ENCODE peak calls at places on chromosomes 1 and 21, in six cellular contexts. S, H, A, J, Y and I are unnamed samples. For H3K4me1, the result is how much of the 10 kb centered on the place peaks cover.

GRCh38 chr1:193408782-193409293 is 222.4 kb upstream of the B3GALT2 start:
- DNase-seq in Y (no peak), S (peak), J (no peak), H (no peak), A (peak), I (peak)

GRCh38 chr1:103087261-103087660 is 21.1 kb downstream of the COL11A1 start:
- DNase-seq in H (no peak), S (no peak), Y (no peak), A (no peak), J (no peak), I (no peak)

GRCh38 chr1:31570228-31570627 is 6.1 kb upstream of the TINAGL1 start:
- DNase-seq in A (no peak), Y (no peak), H (no peak), S (no peak), J (no peak), I (no peak)

GRCh38 chr1:195981448-195982139 is 626.6 kb downstream of the KCNT2 start:
- DNase-seq in S (no peak), H (no peak), A (no peak), Y (no peak), J (no peak), I (no peak)

GRCh38 chr1:52907068-52907811 is 14.3 kb downstream of the ECHDC2 start:
- DNase-seq in H (peak), A (no peak), Y (no peak), J (no peak), S (no peak), I (no peak)

GRCh38 chr1:227077783-227078182 is 137.7 kb downstream of the COQ8A start:
- DNase-seq in Y (no peak), H (no peak), A (no peak), J (no peak), S (no peak), I (no peak)

GRCh38 chr1:199403421-199404116 is 623.9 kb upstream of the NR5A2 start:
- DNase-seq in A (no peak), J (no peak), Y (no peak), H (no peak), S (no peak), I (no peak)

GRCh38 chr21:36456714-36457399 is 23.1 kb downstream of the CLDN14 start:
- DNase-seq in Y (no peak), J (no peak), H (no peak), S (no peak), A (no peak), I (no peak)

GRCh38 chr1:101291562-101292035 is 54.8 kb downstream of the S1PR1 start:
- DNase-seq in H (no peak), J (no peak), A (no peak), S (no peak), Y (peak), I (no peak)

GRCh38 chr1:167433884-167434283 is 84.4 kb downstream of the CD247 start:
- DNase-seq in S (no peak), J (no peak), A (no peak), Y (no peak), H (no peak), I (no peak)

GRCh38 chr1:93616996-93617669 is 64.5 kb downstream of the BCAR3 start:
- DNase-seq in Y (peak), S (peak), J (no peak), A (peak), H (peak), I (peak)

GRCh38 chr1:33004628-33005027 is 32.1 kb downstream of the AK2 start:
- DNase-seq in H (no peak), A (no peak), J (no peak), S (no peak), Y (no peak), I (no peak)

GRCh38 chr1:91507330-91507729 is 6.7 kb downstream of the CDC7 start:
- DNase-seq in A (no peak), Y (no peak), J (no peak), S (no peak), H (no peak), I (no peak)

GRCh38 chr21:28818663-28819278 is 173.9 kb downstream of the LTN1 start:
- DNase-seq in H (no peak), J (no peak), S (no peak), A (no peak), Y (no peak), I (no peak)

GRCh38 chr1:221025391-221026355 is 146.4 kb downstream of the HLX start:
- DNase-seq in H (no peak), A (no peak), J (no peak), Y (no peak), S (no peak), I (no peak)

GRCh38 chr1:152986578-152986977 is 2.7 kb downstream of the SPRR1A start:
- DNase-seq in Y (no peak), S (no peak), J (no peak), A (no peak), H (no peak), I (no peak)

GRCh38 chr1:20237646-20238045 is 51.3 kb upstream of the PLA2G2C start:
- DNase-seq in J (no peak), A (no peak), S (no peak), H (no peak), Y (no peak), I (no peak)

GRCh38 chr1:227356582-227357228 is 38.4 kb upstream of the CDC42BPA start:
- DNase-seq in H (no peak), A (no peak), J (no peak), S (no peak), Y (no peak), I (no peak)

GRCh38 chr1:163844393-163844948 is 522.7 kb downstream of the NUF2 start:
- DNase-seq in Y (no peak), H (no peak), S (no peak), A (no peak), J (no peak), I (no peak)

GRCh38 chr1:160768295-160768657 is 27.7 kb upstream of the LY9 start:
- DNase-seq in S (peak), A (no peak), Y (peak), J (peak), H (peak), I (peak)
- H3K4me3 ChIP-seq in S (peak), A (no peak), Y (peak), J (no peak), H (no peak), I (no peak)

GRCh38 chr1:159923203-159924024 is 1.9 kb downstream of the TAGLN2 start:
- DNase-seq in H (peak), S (peak), A (peak), Y (peak), J (no peak), I (peak)

GRCh38 chr1:159921700-159922498 is 3.4 kb downstream of the TAGLN2 start:
- DNase-seq in H (no peak), A (peak), Y (no peak), S (no peak), J (no peak), I (no peak)

GRCh38 chr1:159924025-159924790 is 1.1 kb downstream of the TAGLN2 start:
- DNase-seq in A (peak), H (peak), S (peak), Y (peak), J (no peak), I (peak)

GRCh38 chr1:159921251-159921650 is 4.1 kb downstream of the TAGLN2 start:
- DNase-seq in S (no peak), J (no peak), H (no peak), A (no peak), Y (no peak), I (no peak)

DNA sequence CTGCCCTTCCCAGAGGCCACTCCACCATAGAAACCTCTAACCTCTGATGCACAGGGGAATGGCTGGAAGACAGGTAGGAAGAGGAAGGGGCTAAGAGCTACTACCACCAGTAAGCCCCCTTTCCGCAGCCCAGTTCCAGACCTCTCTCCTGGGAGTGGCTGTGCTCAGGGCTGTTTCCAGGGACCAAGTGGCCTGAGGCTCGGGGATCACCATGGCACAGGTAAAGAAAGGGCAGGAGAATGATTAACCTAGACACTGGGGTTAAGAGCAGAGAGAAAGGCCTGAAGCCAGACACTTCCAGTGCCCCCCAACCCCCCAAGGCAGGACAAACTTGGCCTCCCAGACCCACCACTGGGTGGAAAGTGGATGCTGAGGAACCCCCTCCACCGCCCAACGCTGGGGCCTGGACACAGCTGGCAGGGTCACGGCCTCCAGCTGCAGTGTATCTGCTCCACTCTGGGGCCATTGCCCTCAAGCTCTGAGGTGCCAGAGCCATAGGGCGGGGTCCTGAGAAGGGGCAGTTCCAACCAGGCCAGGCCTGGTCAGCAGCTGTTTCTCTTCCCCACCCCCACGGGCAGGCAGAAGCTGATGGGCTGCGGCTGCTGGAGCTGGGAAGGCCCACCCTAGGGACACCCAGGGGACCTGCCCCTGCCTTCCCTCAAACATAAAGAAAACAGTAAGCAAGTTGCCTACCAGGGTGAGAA is 2.7 kb downstream of the TAGLN2 start:
- DNase-seq in J (no peak), S (peak), A (peak), Y (no peak), H (peak), I (peak)
- H3K4me1 ChIP-seq in J (half or more), S (under half), A (under half), Y (half or more), H (under half), I (half or more)

DNA sequence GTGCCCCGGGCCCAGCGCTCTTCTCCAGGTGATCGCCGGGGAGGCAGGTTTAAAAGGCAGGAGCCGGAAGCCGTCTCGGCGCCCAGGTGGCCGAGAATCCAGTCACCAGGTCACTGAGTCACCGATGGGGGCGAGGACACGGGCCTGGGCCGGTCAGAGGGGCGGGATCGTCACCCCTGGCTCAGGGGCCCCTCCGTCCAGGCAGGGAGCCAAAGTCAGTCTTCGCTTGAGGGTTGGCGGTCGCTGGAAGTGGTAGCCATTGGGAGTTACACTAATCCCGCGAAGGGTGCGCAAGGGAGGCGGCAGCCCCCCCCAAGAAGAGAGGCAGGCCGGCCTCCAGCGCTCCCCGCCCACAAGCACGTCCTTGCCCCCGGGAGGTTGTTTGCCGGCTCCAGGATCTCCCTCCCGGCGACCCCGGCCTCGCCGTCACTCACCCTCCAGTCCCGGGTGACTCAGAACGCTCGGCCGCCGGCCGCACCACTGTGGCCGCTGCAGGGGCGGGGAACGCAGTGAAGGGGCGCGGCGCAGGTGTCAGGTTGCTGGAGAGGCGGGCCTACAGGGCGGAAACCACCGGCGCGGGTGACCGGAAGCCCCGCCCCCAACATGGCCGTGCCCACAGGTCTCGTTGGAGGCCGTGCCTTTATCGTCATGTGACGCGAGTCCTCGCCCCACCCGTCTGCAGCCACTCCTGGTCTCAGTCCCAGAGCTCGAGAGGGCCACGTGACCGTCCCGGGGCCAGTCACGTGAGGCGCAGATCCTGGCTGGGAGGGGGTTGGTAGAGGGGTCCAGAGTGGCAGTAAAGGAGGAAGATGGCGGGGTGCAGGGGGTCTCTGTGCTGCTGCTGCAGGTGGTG is at the start of the genes CLCN6 and MTHFR:
- DNase-seq in H (peak), S (peak), J (peak), A (peak), Y (peak), I (peak)
- TF ChIP-seq CTCF in H (no peak), S (no peak), J (no peak), A (no peak), Y (no peak), I (no peak)

GRCh38 chr1:111983500-111983899 is 6.0 kb downstream of the KCND3 start:
- DNase-seq in Y (no peak), H (no peak), A (no peak), S (no peak), J (no peak), I (no peak)

GRCh38 chr1:111978695-111979094 is 10.8 kb downstream of the KCND3 start:
- DNase-seq in Y (no peak), A (no peak), J (no peak), S (no peak), H (no peak), I (no peak)

GRCh38 chr1:111982428-111982827 is 7.0 kb downstream of the KCND3 start:
- DNase-seq in H (no peak), J (no peak), S (no peak), A (no peak), Y (no peak), I (no peak)

GRCh38 chr1:111980684-111981083 is 8.8 kb downstream of the KCND3 start:
- DNase-seq in S (no peak), A (no peak), H (no peak), J (no peak), Y (no peak), I (no peak)

DNA sequence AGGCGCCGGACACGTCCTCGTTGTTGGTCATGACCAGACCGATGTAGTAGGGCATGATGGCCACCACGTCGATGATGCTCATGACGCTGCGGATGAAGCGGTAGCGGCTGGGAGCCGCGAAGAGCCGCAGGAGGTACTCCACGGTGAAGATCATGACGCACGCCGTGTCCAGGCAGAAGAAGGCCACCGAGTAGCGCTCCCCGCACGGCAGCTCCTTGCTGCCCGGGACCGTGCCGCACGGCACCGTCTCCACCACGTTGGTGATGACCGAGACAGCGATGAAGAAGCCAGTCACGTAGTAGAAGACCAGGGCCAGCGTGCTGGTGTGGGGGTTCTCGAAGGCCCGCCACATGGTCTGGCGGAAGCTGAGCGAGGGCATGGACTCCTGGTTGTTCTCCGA is 7.6 kb downstream of the KCND3 start:
- DNase-seq in A (no peak), J (no peak), Y (no peak), S (no peak), H (no peak), I (no peak)
- H3K4me3 ChIP-seq in A (no peak), J (no peak), Y (no peak), S (no peak), H (no peak), I (no peak)

GRCh38 chr1:235047331-235047871 is 81.2 kb downstream of the TOMM20 start:
- DNase-seq in H (no peak), A (no peak), Y (no peak), J (no peak), S (no peak), I (peak)
- H3K4me1 ChIP-seq in H (under half), A (under half), Y (under half), J (under half), S (under half), I (under half)

GRCh38 chr1:34787461-34788420 is 5.1 kb upstream of the GJA4 start:
- DNase-seq in J (no peak), A (no peak), S (peak), Y (peak), H (no peak), I (no peak)
- TF ChIP-seq CTCF in J (no peak), A (no peak), S (peak), Y (peak), H (peak), I (no peak)

GRCh38 chr1:207499573-207499972 is 3.6 kb downstream of the CR1 start:
- DNase-seq in S (peak), Y (peak), A (peak), H (peak), J (peak), I (peak)
- H3K4me3 ChIP-seq in S (no peak), Y (no peak), A (no peak), H (no peak), J (no peak), I (no peak)